ENCODE peak calls at places on chromosomes 7 and 10, in ten cellular contexts. U, S, C, Z, F, J, A, N, L and W are unnamed samples.
A peak's percentile ranks its signal among the peaks of the same experiment; 100 is the strongest.

GRCh38 chr10:13765641-13766341 is 179.0 kb downstream of the PRPF18 start:
- DNase-seq in C (no peak), S (no peak), U (no peak), F (no peak), Z (no peak), J (no peak), L (peak; percentile 48), A (no peak), N (no peak), W (no peak)

GRCh38 chr10:131891196-131891928 is 9.4 kb upstream of the PPP2R2D start:
- DNase-seq in Z (no peak), C (peak; percentile 74), L (peak; percentile 66), A (peak; percentile 76), J (no peak), N (no peak), U (no peak), F (peak; percentile 15), S (no peak), W (no peak)

GRCh38 chr7:74012842-74013249 is 15.1 kb upstream of the ELN start:
- DNase-seq in S (no peak), A (no peak), J (no peak), F (peak; percentile 46), C (peak; percentile 43), Z (peak; percentile 45), L (no peak), N (no peak), U (no peak), W (no peak)

GRCh38 chr10:71743866-71744265 is 24.3 kb upstream of the C10orf105 start:
- DNase-seq in J (no peak), N (no peak), C (no peak), L (no peak), U (no peak), F (no peak), A (no peak), S (no peak), Z (no peak), W (no peak)

GRCh38 chr10:35184527-35185171 is 58.0 kb downstream of the CREM start:
- DNase-seq in S (no peak), F (no peak), L (no peak), C (no peak), J (no peak), U (no peak), A (no peak), Z (no peak), N (no peak), W (no peak)

GRCh38 chr7:134298902-134299683 is 17.6 kb downstream of the SLC35B4 start:
- DNase-seq in L (no peak), F (no peak), C (no peak), U (no peak), A (no peak), S (peak; percentile 79), Z (no peak), N (no peak), J (no peak), W (peak; percentile 62)

GRCh38 chr10:36172574-36172973 is 530.5 kb upstream of the FZD8 start:
- DNase-seq in U (peak; percentile 69), N (no peak), Z (no peak), C (no peak), J (no peak), S (peak; percentile 79), F (no peak), A (no peak), L (no peak), W (peak; percentile 34)

GRCh38 chr7:132112632-132113031 is 463.6 kb downstream of the PLXNA4 start:
- DNase-seq in U (no peak), F (no peak), Z (no peak), J (no peak), N (no peak), C (no peak), S (no peak), A (no peak), L (no peak), W (no peak)

GRCh38 chr10:80996615-80997193 is 459.0 kb downstream of the SH2D4B start:
- DNase-seq in Z (no peak), U (no peak), S (no peak), F (no peak), A (no peak), L (no peak), C (no peak), J (no peak), N (no peak), W (no peak)

GRCh38 chr10:70856454-70856853 is 31.9 kb downstream of the PCBD1 start:
- DNase-seq in J (no peak), C (no peak), S (peak; percentile 48), Z (no peak), N (no peak), F (no peak), U (peak; percentile 33), A (no peak), L (no peak), W (no peak)

GRCh38 chr10:27258838-27259532 is 18.4 kb upstream of the ACBD5 start:
- DNase-seq in L (no peak), N (no peak), C (peak; percentile 71), A (peak; percentile 75), Z (no peak), U (no peak), S (no peak), F (no peak), J (peak; percentile 36), W (peak; percentile 14)

GRCh38 chr10:60358282-60358681 is 31.4 kb downstream of the ANK3 start:
- DNase-seq in F (peak; percentile 8), U (no peak), Z (no peak), J (no peak), L (no peak), N (no peak), A (no peak), C (no peak), S (no peak), W (no peak)

GRCh38 chr10:49395741-49396665 is at the start of gene DRGX:
- DNase-seq in C (no peak), U (no peak), A (no peak), F (no peak), Z (no peak), J (no peak), N (no peak), L (no peak), S (no peak), W (no peak)

GRCh38 chr10:103876155-103876554 is 20.8 kb upstream of the SH3PXD2A start:
- DNase-seq in F (no peak), J (no peak), A (no peak), S (no peak), L (no peak), Z (no peak), C (no peak), N (no peak), U (no peak), W (no peak)

GRCh38 chr7:17521437-17521836 is 223.0 kb downstream of the AHR start:
- DNase-seq in C (no peak), F (peak; percentile 70), J (no peak), U (peak; percentile 91), A (no peak), Z (peak; percentile 82), L (no peak), N (no peak), S (peak; percentile 92), W (no peak)

GRCh38 chr7:151715661-151716338 is 161.1 kb downstream of the PRKAG2 start:
- DNase-seq in A (no peak), F (no peak), L (no peak), C (no peak), U (no peak), Z (no peak), S (no peak), J (no peak), N (no peak), W (no peak)

GRCh38 chr10:74202356-74202755 is 51.3 kb downstream of the ADK start:
- DNase-seq in J (no peak), S (peak; percentile 54), F (no peak), C (no peak), U (no peak), Z (no peak), N (no peak), L (no peak), A (no peak), W (no peak)

GRCh38 chr10:131743190-131744151 is 157.3 kb upstream of the PPP2R2D start:
- DNase-seq in C (peak; percentile 51), J (no peak), A (no peak), U (no peak), L (no peak), S (no peak), N (no peak), F (no peak), Z (no peak), W (no peak)

GRCh38 chr7:1675673-1676549 is 5.8 kb downstream of the ELFN1 start:
- DNase-seq in J (peak; percentile 1), A (peak; percentile 48), L (no peak), N (no peak), C (peak; percentile 44), U (no peak), F (no peak), S (no peak), Z (no peak), W (no peak)

GRCh38 chr10:96890172-96890513 is 58.0 kb downstream of the LCOR start:
- DNase-seq in J (no peak), L (no peak), F (peak; percentile 69), N (no peak), A (no peak), S (no peak), U (no peak), Z (no peak), C (no peak), W (no peak)

GRCh38 chr7:80640841-80641240 is 2.4 kb downstream of the CD36 start:
- DNase-seq in N (no peak), S (peak; percentile 79), U (peak; percentile 43), Z (peak; percentile 64), F (peak; percentile 72), C (no peak), J (no peak), L (no peak), A (no peak), W (peak; percentile 28)

GRCh38 chr7:21967500-21968099 is 21.9 kb upstream of the CDCA7L start:
- DNase-seq in N (peak; percentile 2), Z (no peak), F (peak; percentile 29), C (no peak), J (no peak), L (no peak), U (no peak), A (no peak), S (peak; percentile 83), W (no peak)

GRCh38 chr7:114806590-114807167 is 115.2 kb upstream of the MDFIC start:
- DNase-seq in C (no peak), F (no peak), N (no peak), U (peak; percentile 73), J (no peak), A (no peak), L (no peak), Z (no peak), S (peak; percentile 88), W (no peak)

GRCh38 chr7:17090751-17091150 is 207.7 kb upstream of the AHR start:
- DNase-seq in Z (peak; percentile 85), S (peak; percentile 62), F (peak; percentile 78), A (no peak), L (no peak), C (no peak), U (peak; percentile 58), N (no peak), J (no peak), W (peak; percentile 34)

GRCh38 chr7:130865408-130866236 is 131.6 kb upstream of the KLF14 start:
- DNase-seq in C (no peak), S (peak; percentile 55), A (no peak), J (no peak), U (peak; percentile 63), N (no peak), L (no peak), F (no peak), Z (no peak), W (no peak)

GRCh38 chr7:6443372-6443941 is 4.3 kb downstream of the DAGLB start:
- DNase-seq in C (no peak), A (no peak), N (no peak), U (peak; percentile 91), J (no peak), F (peak; percentile 87), L (peak; percentile 78), S (peak; percentile 93), Z (peak; percentile 97), W (peak; percentile 77)

GRCh38 chr10:26890956-26891355 is 30.2 kb upstream of the ABI1 start:
- DNase-seq in A (peak; percentile 66), J (peak; percentile 34), F (peak; percentile 55), L (no peak), S (peak; percentile 89), Z (peak; percentile 72), U (peak; percentile 84), N (peak; percentile 4), C (peak; percentile 67), W (no peak)

GRCh38 chr10:127892743-127893142 is at the start of gene CLRN3:
- DNase-seq in N (no peak), A (no peak), J (no peak), C (no peak), S (no peak), U (no peak), Z (no peak), F (no peak), L (no peak), W (no peak)